ENCODE peak calls at places on chromosomes 2 and 18, in four cellular contexts. L, J, K and T are unnamed samples.

GRCh38 chr2:119486886-119487285 is 37.4 kb downstream of the SCTR start:
- DNase-seq in K (no peak), L (peak; percentile 44), J (no peak), T (no peak)

GRCh38 chr2:218322756-218323525 is 30.6 kb upstream of the TMBIM1 start:
- DNase-seq in K (peak; percentile 66), L (peak; percentile 91), J (peak; percentile 50), T (no peak)

GRCh38 chr2:60317831-60318230 is 235.6 kb downstream of the BCL11A start:
- DNase-seq in J (no peak), K (no peak), L (no peak), T (no peak)

GRCh38 chr18:57819671-57820460 is 16.8 kb upstream of the ATP8B1 start:
- DNase-seq in L (peak; percentile 68), K (no peak), J (peak; percentile 40), T (peak; percentile 94)

GRCh38 chr2:105711394-105711793 is 33.3 kb upstream of the NCK2 start:
- DNase-seq in K (no peak), L (no peak), J (no peak), T (no peak)

GRCh38 chr2:30422437-30422805 is 24.6 kb upstream of the LCLAT1 start:
- DNase-seq in L (peak; percentile 61), K (no peak), J (peak; percentile 31), T (no peak)

GRCh38 chr2:46320141-46320567 is 22.9 kb downstream of the EPAS1 start:
- DNase-seq in L (no peak), K (no peak), J (no peak), T (no peak)

GRCh38 chr2:160298960-160299359 is 98.9 kb upstream of the ITGB6 start:
- DNase-seq in J (no peak), K (no peak), L (no peak), T (no peak)

GRCh38 chr2:28134857-28135256 is 244.3 kb downstream of the BABAM2 start:
- DNase-seq in K (no peak), J (no peak), L (no peak), T (no peak)

GRCh38 chr18:7221424-7222155 is 9.3 kb upstream of the LRRC30 start:
- DNase-seq in K (peak; percentile 52), J (no peak), L (peak; percentile 79), T (peak; percentile 39)

GRCh38 chr2:167264380-167264779 is 376.1 kb downstream of the XIRP2 start:
- DNase-seq in J (no peak), K (no peak), L (peak; percentile 9), T (no peak)

GRCh38 chr18:54607213-54607934 is 16.3 kb downstream of the DYNAP start:
- DNase-seq in J (no peak), L (peak; percentile 16), K (no peak), T (no peak)

GRCh38 chr2:181273986-181274385 is 183.2 kb upstream of the ITGA4 start:
- DNase-seq in K (no peak), J (no peak), L (no peak), T (no peak)

GRCh38 chr2:65263257-65263656 is 35.6 kb downstream of the ACTR2 start:
- DNase-seq in K (no peak), L (no peak), J (no peak), T (no peak)

GRCh38 chr2:33209976-33210375 is 263.2 kb downstream of the LTBP1 start:
- DNase-seq in L (no peak), K (no peak), J (no peak), T (no peak)

GRCh38 chr18:24189007-24189528 is 50.2 kb downstream of the CABYR start:
- DNase-seq in L (no peak), K (no peak), J (no peak), T (no peak)

GRCh38 chr2:203580846-203581245 is 45.7 kb upstream of the RAPH1 start:
- DNase-seq in K (no peak), L (no peak), J (no peak), T (no peak)

GRCh38 chr2:191045141-191045540 is 31.2 kb upstream of the STAT1 start:
- DNase-seq in L (no peak), J (no peak), K (no peak), T (no peak)

GRCh38 chr2:12694990-12695774 is 21.6 kb upstream of the TRIB2 start:
- DNase-seq in L (no peak), J (no peak), K (no peak), T (no peak)

GRCh38 chr2:3638456-3638810 is 19.6 kb upstream of the ALLC start:
- DNase-seq in L (no peak), J (no peak), K (no peak), T (no peak)

GRCh38 chr2:129923265-129924141 is 56.0 kb upstream of the RAB6C start:
- DNase-seq in L (peak; percentile 58), J (no peak), K (peak; percentile 54), T (peak; percentile 17)
- TF ChIP-seq CTCF in L (peak; percentile 56), J (peak; percentile 41), K (peak; percentile 67), T (peak; percentile 58)

DNA sequence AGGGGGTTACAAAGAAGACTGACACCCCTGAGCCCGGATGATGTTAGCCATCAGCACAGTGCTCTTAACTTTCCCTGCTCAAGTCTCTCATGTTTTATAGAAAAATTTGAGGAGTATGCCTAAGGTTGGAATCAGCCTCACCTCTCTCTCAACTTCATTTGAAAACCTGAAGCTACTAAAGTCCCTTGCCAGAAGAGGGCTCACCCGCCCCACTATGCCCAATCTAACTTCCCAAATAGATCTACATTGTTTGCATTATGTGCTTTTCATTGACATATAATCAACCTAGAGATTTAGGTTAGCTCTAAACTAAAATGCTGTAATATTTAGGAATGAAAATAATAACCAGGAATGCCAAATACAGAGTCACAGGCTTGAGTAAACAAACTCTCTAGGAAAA is 305.4 kb downstream of the NCKAP5 start:
- DNase-seq in L (peak; percentile 35), J (no peak), K (no peak), T (no peak)
- TF ChIP-seq CTCF in L (peak; percentile 57), J (no peak), K (peak; percentile 43), T (peak; percentile 20)

GRCh38 chr2:126858991-126859390 is 39.7 kb upstream of the TEX51 start:
- DNase-seq in L (no peak), J (no peak), K (no peak), T (no peak)

GRCh38 chr2:126862730-126863129 is 36.0 kb upstream of the TEX51 start:
- DNase-seq in L (no peak), K (no peak), J (no peak), T (no peak)

GRCh38 chr2:126858436-126858835 is 40.3 kb upstream of the TEX51 start:
- DNase-seq in J (no peak), L (no peak), K (no peak), T (no peak)

GRCh38 chr2:126859631-126860030 is 39.1 kb upstream of the TEX51 start:
- DNase-seq in K (no peak), L (no peak), J (no peak), T (no peak)

GRCh38 chr2:126860395-126860794 is 38.3 kb upstream of the TEX51 start:
- DNase-seq in L (no peak), K (no peak), J (no peak), T (no peak)
- TF ChIP-seq CTCF in L (no peak), K (no peak), J (no peak), T (no peak)

GRCh38 chr2:101961287-101962242 is 30.2 kb upstream of the IL1R2 start:
- DNase-seq in K (no peak), J (peak; percentile 93), L (no peak), T (no peak)
- TF ChIP-seq CTCF in K (no peak), J (peak; percentile 30), L (no peak), T (no peak)